ENCODE peak calls at places on chromosomes 5 and 9, in nine cellular contexts. W, G, M, N, E, V, A, O and D are unnamed samples.

GRCh38 chr5:157271740-157272271 is 5.9 kb downstream of the CYFIP2 start:
- DNase-seq in W (no peak), E (no peak), V (no peak), G (peak), M (no peak), O (no peak), A (peak), N (no peak), D (no peak)

GRCh38 chr9:124182741-124183140 is 75.0 kb upstream of the NEK6 start:
- DNase-seq in N (no peak), E (no peak), V (no peak), G (no peak), M (no peak), W (no peak), A (no peak), O (no peak), D (no peak)

GRCh38 chr5:136120529-136120928 is 12.1 kb upstream of the SMAD5 start:
- DNase-seq in A (no peak), E (no peak), G (no peak), O (no peak), M (no peak), W (no peak), N (no peak), V (no peak), D (no peak)

GRCh38 chr5:157245477-157245876 is 20.4 kb upstream of the CYFIP2 start:
- DNase-seq in V (no peak), A (no peak), E (no peak), W (no peak), M (peak), O (peak), N (no peak), G (no peak), D (no peak)

GRCh38 chr5:15796557-15796956 is 296.6 kb downstream of the FBXL7 start:
- DNase-seq in V (no peak), A (no peak), W (no peak), M (no peak), E (no peak), O (no peak), G (no peak), N (no peak), D (no peak)

GRCh38 chr5:56339732-56340131 is 106.6 kb upstream of the ANKRD55 start:
- DNase-seq in G (no peak), N (no peak), O (no peak), E (no peak), A (no peak), V (peak), M (no peak), W (no peak), D (no peak)

GRCh38 chr5:168047043-168047668 is 244.3 kb upstream of the WWC1 start:
- DNase-seq in V (peak), O (peak), G (peak), M (peak), W (no peak), A (peak), N (peak), E (peak), D (no peak)

GRCh38 chr5:67095346-67095871 is 101.2 kb downstream of the CD180 start:
- DNase-seq in N (peak), O (peak), M (peak), E (no peak), A (no peak), V (peak), W (peak), G (peak), D (no peak)

GRCh38 chr9:124755061-124755460 is 16.1 kb downstream of the NR6A1 start:
- DNase-seq in N (no peak), A (no peak), E (no peak), O (no peak), W (no peak), G (no peak), M (no peak), V (no peak), D (no peak)

GRCh38 chr5:141560725-141561483 is 57.9 kb downstream of the DIAPH1 start:
- DNase-seq in W (peak), E (no peak), M (peak), A (no peak), V (peak), O (peak), G (peak), N (peak), D (peak)

GRCh38 chr5:168706655-168707069 is 127.5 kb upstream of the PANK3 start:
- DNase-seq in M (peak), V (peak), W (peak), E (peak), O (peak), A (peak), G (no peak), N (no peak), D (no peak)

GRCh38 chr9:80231847-80232246 is 660.1 kb downstream of the TLE4 start:
- DNase-seq in N (no peak), E (no peak), W (no peak), M (no peak), G (no peak), V (no peak), O (no peak), A (no peak), D (no peak)

GRCh38 chr9:131584858-131585257 is 39.5 kb downstream of the PRRT1B start:
- DNase-seq in E (no peak), N (no peak), O (no peak), G (no peak), V (no peak), W (no peak), M (no peak), A (no peak), D (no peak)

GRCh38 chr5:61784337-61784736 is 452.3 kb downstream of the ZSWIM6 start:
- DNase-seq in O (no peak), E (no peak), V (no peak), G (no peak), N (no peak), W (no peak), M (no peak), A (no peak), D (no peak)

GRCh38 chr5:151195622-151196021 is 28.3 kb downstream of the CCDC69 start:
- DNase-seq in E (no peak), W (peak), M (peak), A (no peak), V (no peak), O (peak), N (no peak), G (no peak), D (peak)

GRCh38 chr5:136191304-136192014 is 1.5 kb downstream of the SMIM32 start:
- DNase-seq in V (peak), E (no peak), A (no peak), G (peak), W (no peak), M (peak), O (peak), N (peak), D (no peak)

GRCh38 chr9:137648396-137648795 is 29.6 kb downstream of the EHMT1 start:
- DNase-seq in A (no peak), V (no peak), M (peak), E (no peak), N (no peak), G (no peak), W (peak), O (peak), D (no peak)

GRCh38 chr5:128905225-128906110 is 59.8 kb upstream of the SLC27A6 start:
- DNase-seq in O (peak), G (peak), M (peak), A (peak), E (peak), N (peak), V (peak), W (no peak), D (peak)

GRCh38 chr5:32030226-32030625 is 143.9 kb downstream of the GOLPH3 start:
- DNase-seq in A (no peak), G (no peak), V (no peak), E (no peak), M (no peak), N (no peak), W (no peak), O (no peak), D (no peak)

GRCh38 chr5:32027717-32028321 is 146.3 kb downstream of the GOLPH3 start:
- DNase-seq in M (peak), V (peak), G (peak), A (no peak), W (no peak), O (peak), N (peak), E (peak), D (peak)

GRCh38 chr5:32029291-32029690 is 144.8 kb downstream of the GOLPH3 start:
- DNase-seq in A (no peak), E (no peak), V (peak), M (no peak), W (no peak), G (no peak), O (no peak), N (no peak), D (no peak)

GRCh38 chr5:32024751-32025150 is 149.4 kb downstream of the GOLPH3 start:
- DNase-seq in W (no peak), O (no peak), M (no peak), A (no peak), E (no peak), N (no peak), G (no peak), V (no peak), D (no peak)

GRCh38 chr5:32027093-32027716 is 146.9 kb downstream of the GOLPH3 start:
- DNase-seq in W (no peak), V (no peak), E (no peak), G (no peak), O (no peak), A (no peak), M (peak), N (no peak), D (no peak)
- H3K4me3 ChIP-seq in W (no peak), V (peak), E (no peak), G (no peak), O (peak), A (no peak), M (peak), N (no peak), D (no peak)

GRCh38 chr9:37292896-37293295 is 129.6 kb upstream of the GRHPR start:
- DNase-seq in G (no peak), W (no peak), N (no peak), O (no peak), A (no peak), M (no peak), V (peak), E (no peak), D (no peak)

GRCh38 chr9:37289631-37290030 is 132.9 kb upstream of the GRHPR start:
- DNase-seq in W (no peak), N (no peak), G (no peak), A (no peak), V (no peak), E (no peak), O (no peak), M (no peak), D (no peak)

GRCh38 chr9:37287317-37287716 is 135.2 kb upstream of the GRHPR start:
- DNase-seq in E (no peak), V (no peak), O (no peak), G (no peak), N (no peak), W (no peak), A (no peak), M (no peak), D (no peak)

GRCh38 chr9:37290881-37291485 is 131.5 kb upstream of the GRHPR start:
- DNase-seq in N (no peak), M (peak), A (peak), W (no peak), E (peak), G (no peak), O (peak), V (peak), D (peak)

DNA sequence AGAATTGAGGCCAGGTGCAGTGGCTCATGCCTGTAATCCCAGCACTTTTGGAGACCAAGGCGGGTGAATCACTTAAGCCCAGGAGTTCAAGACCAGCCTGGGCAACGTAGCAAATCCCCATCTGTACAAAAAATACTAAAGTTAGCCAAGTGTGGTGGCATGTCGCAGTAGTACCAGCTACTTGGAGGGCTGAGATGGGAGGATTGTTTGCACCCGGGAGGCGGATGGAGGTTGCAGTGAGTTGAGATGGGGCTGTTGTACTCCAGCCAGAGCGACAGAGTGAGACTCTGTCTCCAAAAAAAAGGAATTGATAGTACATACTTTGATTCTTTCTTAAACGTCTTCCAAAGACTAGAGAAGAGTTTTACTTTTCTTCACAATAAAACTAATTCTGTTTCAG is 132.1 kb upstream of the GRHPR start:
- DNase-seq in N (no peak), O (no peak), W (no peak), G (no peak), M (no peak), A (peak), V (no peak), E (no peak), D (no peak)
- H3K4me3 ChIP-seq in N (no peak), O (peak), W (no peak), G (no peak), M (peak), A (peak), V (no peak), E (no peak), D (no peak)

GRCh38 chr9:33288828-33289483 is 1.4 kb upstream of the NFX1 start:
- DNase-seq in A (no peak), E (no peak), M (no peak), V (no peak), O (no peak), G (peak), N (no peak), W (no peak), D (no peak)
- H3K4me3 ChIP-seq in A (peak), E (no peak), M (no peak), V (no peak), O (no peak), G (peak), N (no peak), W (no peak), D (no peak)

DNA sequence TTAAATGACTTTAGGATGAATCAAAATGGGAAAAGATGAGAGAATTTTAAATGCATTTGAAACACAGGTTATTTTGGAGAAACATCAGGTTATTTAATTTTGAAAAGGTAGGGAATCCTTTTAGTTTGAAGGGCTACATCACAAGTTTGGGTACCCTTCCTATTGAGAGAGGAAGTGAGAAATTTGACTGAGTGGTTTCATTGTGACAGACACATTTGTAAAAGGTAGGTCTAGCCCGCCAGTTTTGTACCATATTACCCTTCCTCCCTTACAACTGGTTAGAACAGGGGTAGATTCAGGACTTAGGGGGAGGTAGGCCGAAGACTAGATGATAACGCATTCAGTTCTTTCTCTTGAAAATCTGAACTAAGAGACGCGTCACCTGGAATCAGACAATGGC is 464.2 kb downstream of the EBF1 start:
- DNase-seq in W (no peak), O (no peak), G (no peak), V (no peak), M (no peak), A (peak), N (no peak), E (no peak), D (no peak)
- H3K4me3 ChIP-seq in W (no peak), O (no peak), G (no peak), V (no peak), M (no peak), A (no peak), N (no peak), E (no peak), D (no peak)

GRCh38 chr5:180494510-180495181 is 467 bp downstream of the CNOT6 start:
- DNase-seq in W (peak), G (peak), V (no peak), E (no peak), O (peak), N (peak), A (peak), M (peak), D (no peak)

GRCh38 chr5:180494060-180494509 is at the start of gene CNOT6:
- DNase-seq in E (peak), N (peak), V (peak), M (peak), O (peak), A (peak), W (peak), G (peak), D (peak)

GRCh38 chr5:180498378-180498777 is 4.2 kb downstream of the CNOT6 start:
- DNase-seq in V (no peak), G (no peak), N (no peak), M (no peak), W (no peak), A (no peak), E (no peak), O (no peak), D (no peak)

GRCh38 chr5:180495292-180495691 is 1.1 kb downstream of the CNOT6 start:
- DNase-seq in O (no peak), G (no peak), W (peak), E (no peak), A (no peak), N (no peak), M (peak), V (no peak), D (no peak)

GRCh38 chr5:180495991-180496741 is 2.0 kb downstream of the CNOT6 start:
- DNase-seq in W (peak), M (no peak), A (no peak), O (no peak), N (no peak), G (no peak), E (no peak), V (no peak), D (no peak)
- H3K4me3 ChIP-seq in W (no peak), M (peak), A (peak), O (peak), N (no peak), G (no peak), E (no peak), V (no peak), D (peak)

DNA sequence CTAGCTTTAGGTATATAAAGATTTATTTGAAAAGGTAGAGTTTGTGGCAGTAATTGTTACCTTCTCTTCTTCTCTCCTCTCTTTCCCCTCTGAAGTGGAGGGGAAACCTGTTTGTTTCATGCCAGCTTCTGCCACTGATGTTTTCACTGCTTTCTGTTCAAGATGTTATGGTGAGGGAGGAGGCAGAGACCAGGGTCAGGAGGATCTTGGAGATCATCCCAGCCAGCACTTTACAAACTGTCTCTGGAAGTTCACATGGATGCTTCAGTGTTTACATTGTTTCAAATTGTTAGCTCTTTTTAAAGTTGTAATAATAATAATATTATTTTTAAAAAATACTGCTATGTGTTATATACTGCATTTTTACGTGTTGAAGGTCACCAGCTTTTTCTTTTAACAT is 25.4 kb downstream of the GALNT10 start:
- DNase-seq in V (peak), N (no peak), M (no peak), E (no peak), O (no peak), A (no peak), W (no peak), G (no peak), D (no peak)
- H3K4me3 ChIP-seq in V (no peak), N (no peak), M (no peak), E (no peak), O (no peak), A (no peak), W (no peak), G (no peak), D (no peak)

GRCh38 chr9:134066923-134067851 is 639 bp downstream of the BRD3 start:
- DNase-seq in V (peak), M (peak), O (peak), E (no peak), W (no peak), A (peak), N (no peak), G (peak), D (no peak)
- H3K4me3 ChIP-seq in V (peak), M (peak), O (peak), E (peak), W (peak), A (peak), N (peak), G (peak), D (peak)